ENCODE peak calls at places on chromosomes 5 and 9, in six cellular contexts. B, T, P, J, W and F are unnamed samples.

GRCh38 chr9:114459464-114459863 is 45.8 kb downstream of the WHRN start:
- DNase-seq in B (peak; percentile 13), T (no peak), P (peak; percentile 61), J (peak; percentile 2), W (no peak), F (no peak)

GRCh38 chr5:176793736-176794135 is 16.6 kb upstream of the UNC5A start:
- DNase-seq in B (no peak), T (no peak), P (no peak), J (no peak), W (no peak), F (no peak)

GRCh38 chr9:107730691-107731090 is 241.1 kb upstream of the KLF4 start:
- DNase-seq in B (no peak), T (no peak), P (no peak), J (no peak), W (no peak), F (no peak)

GRCh38 chr9:79524266-79524665 is 47.5 kb upstream of the TLE4 start:
- DNase-seq in B (no peak), T (peak; percentile 24), P (no peak), J (no peak), W (no peak), F (peak; percentile 8)

GRCh38 chr9:35859995-35860348 is 10.2 kb downstream of the OR13J1 start:
- DNase-seq in B (no peak), T (no peak), P (no peak), J (no peak), W (peak; percentile 28), F (no peak)

GRCh38 chr5:170809551-170809950 is 26.0 kb downstream of the GABRP start:
- DNase-seq in B (peak; percentile 42), T (peak; percentile 52), P (no peak), J (peak; percentile 34), W (peak; percentile 64), F (peak; percentile 75)

GRCh38 chr5:35487255-35488035 is 130.2 kb upstream of the SPEF2 start:
- DNase-seq in B (no peak), T (no peak), P (no peak), J (no peak), W (no peak), F (no peak)

GRCh38 chr5:132546108-132546507 is 2.8 kb upstream of the IL5 start:
- DNase-seq in B (no peak), T (no peak), P (no peak), J (no peak), W (no peak), F (no peak)

GRCh38 chr9:130128782-130129424 is 43.3 kb upstream of the NCS1 start:
- DNase-seq in B (no peak), T (peak; percentile 87), P (peak; percentile 88), J (peak; percentile 74), W (no peak), F (no peak)

GRCh38 chr5:169196059-169196458 is 104.9 kb downstream of the SLIT3 start:
- DNase-seq in B (no peak), T (no peak), P (no peak), J (no peak), W (no peak), F (no peak)

GRCh38 chr9:23842531-23843129 is 16.6 kb upstream of the ELAVL2 start:
- DNase-seq in B (no peak), T (no peak), P (no peak), J (no peak), W (no peak), F (no peak)
- TF ChIP-seq CTCF in B (peak; percentile 68), T (no peak), P (no peak), J (no peak), W (peak; percentile 72), F (no peak)

GRCh38 chr9:9998491-9999287 is 614.1 kb downstream of the PTPRD start:
- DNase-seq in B (no peak), T (no peak), P (no peak), J (no peak), W (peak; percentile 67), F (peak; percentile 36)
- TF ChIP-seq CTCF in B (peak; percentile 84), T (peak; percentile 43), P (no peak), J (peak; percentile 8), W (peak; percentile 91), F (peak; percentile 35)

GRCh38 chr5:147675168-147675567 is 107.4 kb downstream of the JAKMIP2 start:
- DNase-seq in B (no peak), T (no peak), P (no peak), J (no peak), W (no peak), F (peak; percentile 43)
- TF ChIP-seq CTCF in B (peak; percentile 41), T (no peak), P (no peak), J (no peak), W (peak; percentile 77), F (peak; percentile 29)

GRCh38 chr5:171927345-171927941 is 79.0 kb downstream of the FBXW11 start:
- DNase-seq in B (no peak), T (no peak), P (no peak), J (no peak), W (no peak), F (no peak)
- TF ChIP-seq CTCF in B (peak; percentile 64), T (peak; percentile 83), P (no peak), J (no peak), W (peak; percentile 73), F (peak; percentile 44)

DNA sequence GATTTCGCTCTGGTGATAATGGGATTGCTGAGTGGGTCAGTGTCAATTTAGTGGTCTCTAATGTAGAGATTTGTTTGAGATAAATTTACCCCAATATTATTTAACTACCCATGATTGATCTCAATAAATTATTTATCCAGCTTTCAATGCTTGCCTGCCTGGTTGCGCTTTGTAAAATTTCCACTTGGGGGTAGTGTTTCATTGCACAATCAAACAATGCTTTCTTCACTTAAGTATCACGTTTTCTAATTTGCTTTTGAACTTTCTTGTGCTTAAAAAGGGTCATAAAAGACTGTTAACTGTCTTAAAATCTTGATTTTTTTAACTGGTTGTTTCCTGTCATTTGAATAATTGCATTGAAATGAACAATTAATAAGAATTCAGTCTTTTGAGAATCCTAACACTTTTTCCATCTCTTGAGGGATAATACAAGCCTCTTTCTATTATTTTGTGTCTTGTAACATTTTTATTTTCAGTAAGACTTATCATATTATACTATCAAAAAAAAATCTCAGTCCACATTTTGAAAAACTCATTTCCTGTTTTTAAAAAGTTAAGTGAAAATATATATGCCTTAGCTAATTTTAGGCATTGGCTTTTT is 18.7 kb downstream of the HSD17B4 start:
- DNase-seq in B (no peak), T (peak; percentile 7), P (no peak), J (peak; percentile 13), W (no peak), F (peak; percentile 65)
- TF ChIP-seq CTCF in B (peak; percentile 84), T (peak; percentile 84), P (no peak), J (peak; percentile 58), W (peak; percentile 89), F (peak; percentile 77)

GRCh38 chr9:131800366-131800765 is 60.5 kb upstream of the RAPGEF1 start:
- DNase-seq in B (no peak), T (no peak), P (no peak), J (no peak), W (no peak), F (no peak)
- TF ChIP-seq CTCF in B (no peak), T (no peak), P (no peak), J (no peak), W (no peak), F (no peak)

DNA sequence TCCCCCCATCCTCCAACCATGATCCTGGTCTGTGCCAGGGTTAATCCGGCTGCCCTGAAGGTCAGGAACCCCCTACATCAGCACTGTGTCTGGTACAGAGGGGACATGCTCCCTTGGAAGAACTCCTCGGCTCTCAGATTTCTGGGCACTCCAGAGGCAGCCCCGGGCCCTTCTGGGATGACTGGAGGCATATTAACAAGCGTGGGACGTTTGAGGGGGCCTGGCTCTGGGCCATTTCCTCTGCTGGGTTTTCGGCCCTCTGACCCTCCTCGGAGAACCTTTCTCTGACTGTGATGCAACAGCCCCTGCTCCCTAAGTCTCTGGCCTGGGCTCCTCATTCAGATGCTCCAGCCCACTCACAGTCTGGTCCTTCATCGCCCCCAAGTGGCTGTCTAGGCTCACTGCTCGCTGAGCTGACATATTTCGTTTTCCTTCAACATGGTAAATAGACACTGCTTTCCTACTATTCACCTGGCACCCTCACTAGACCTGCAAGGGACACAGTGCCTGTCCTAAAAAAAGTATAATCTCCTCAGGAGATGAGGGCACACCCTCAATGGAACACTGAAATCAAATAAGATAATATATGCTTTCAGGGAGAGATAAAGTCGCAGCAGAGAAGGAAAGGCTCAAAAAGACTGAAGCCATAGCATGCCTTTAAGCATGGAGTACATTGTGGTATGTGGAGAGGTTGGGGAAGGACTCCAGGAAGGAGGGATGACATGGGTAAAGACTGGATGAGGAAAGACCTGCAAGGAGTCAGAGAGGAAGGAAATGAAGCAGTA is 404.7 kb upstream of the TRPC7 start:
- DNase-seq in B (peak; percentile 86), T (peak; percentile 61), P (peak; percentile 89), J (peak; percentile 68), W (peak; percentile 94), F (peak; percentile 89)
- TF ChIP-seq CTCF in B (peak; percentile 88), T (peak; percentile 90), P (no peak), J (peak; percentile 76), W (peak; percentile 95), F (peak; percentile 96)

GRCh38 chr9:127280880-127281660 is 16.5 kb downstream of the GARNL3 start:
- DNase-seq in B (no peak), T (no peak), P (no peak), J (no peak), W (no peak), F (no peak)

GRCh38 chr9:127285957-127286356 is 21.4 kb downstream of the GARNL3 start:
- DNase-seq in B (no peak), T (no peak), P (no peak), J (no peak), W (no peak), F (no peak)

GRCh38 chr9:127281887-127282286 is 17.3 kb downstream of the GARNL3 start:
- DNase-seq in B (no peak), T (no peak), P (no peak), J (no peak), W (no peak), F (no peak)

GRCh38 chr9:127282611-127283010 is 18.0 kb downstream of the GARNL3 start:
- DNase-seq in B (no peak), T (no peak), P (no peak), J (no peak), W (no peak), F (no peak)

GRCh38 chr9:127283917-127284316 is 19.3 kb downstream of the GARNL3 start:
- DNase-seq in B (no peak), T (peak; percentile 31), P (no peak), J (no peak), W (peak; percentile 62), F (peak; percentile 49)
- TF ChIP-seq CTCF in B (peak; percentile 34), T (peak; percentile 65), P (no peak), J (peak; percentile 49), W (peak; percentile 61), F (peak; percentile 33)